ENCODE peak calls at places on chromosomes 7 and 10, in ten cellular contexts. K is CD8-positive, alpha-beta T cell; F is activated CD4-positive, alpha-beta T cell treated with anti-CD3 and anti-CD28 coated beads, Interleukin-2, amount 10 ng/mL, durations not matched to agents 24 days and 14 days; J is WERI-Rb-1; W is H9; A is activated effector memory CD4-positive, alpha-beta T cell treated with Interleukin-2 at 50 U/mL for 16 hours; H is mesothelial cell of epicardium; Q is body of pancreas; X is ELR; O is NCI-H1105 treated with DMSO at 0.1 percent for 48 hours. Y is an unnamed sample.

GRCh38 chr7:70259497-70259896 is 661.2 kb downstream of the AUTS2 start:
- DNase-seq in O (no peak), W (no peak), X (no peak), A (no peak), H (no peak), Q (no peak), K (no peak), J (no peak), F (no peak), Y (no peak)

GRCh38 chr7:36969376-36969775 is 245.1 kb upstream of the AOAH start:
- DNase-seq in X (no peak), H (no peak), F (peak), W (no peak), A (no peak), K (peak), J (no peak), O (no peak), Q (no peak), Y (peak)

GRCh38 chr7:79922894-79923293 is 211.7 kb upstream of the GNAI1 start:
- DNase-seq in O (no peak), X (no peak), J (no peak), Q (no peak), A (no peak), W (no peak), F (no peak), H (no peak), K (no peak), Y (no peak)

GRCh38 chr7:39085590-39086049 is 107.9 kb downstream of the POU6F2 start:
- DNase-seq in X (no peak), H (no peak), A (no peak), Q (no peak), F (no peak), J (no peak), O (peak), W (peak), K (no peak), Y (no peak)

GRCh38 chr10:44703241-44704155 is 207.6 kb upstream of the TMEM72 start:
- DNase-seq in A (no peak), K (no peak), W (no peak), J (no peak), X (peak), O (no peak), H (no peak), F (no peak), Q (no peak), Y (no peak)

GRCh38 chr7:142097571-142097970 is 13.9 kb upstream of the MGAM2 start:
- DNase-seq in J (no peak), K (no peak), A (no peak), W (no peak), X (no peak), F (no peak), H (no peak), O (no peak), Q (no peak), Y (no peak)

GRCh38 chr10:27100800-27101347 is 580 bp upstream of the ANKRD26 start:
- DNase-seq in W (no peak), K (peak), A (peak), O (no peak), J (no peak), Q (no peak), F (peak), X (no peak), H (no peak), Y (no peak)

GRCh38 chr7:17625038-17625437 is 315.3 kb downstream of the SNX13 start:
- DNase-seq in K (no peak), A (no peak), J (no peak), H (no peak), F (no peak), W (no peak), Q (no peak), O (no peak), X (peak), Y (no peak)

GRCh38 chr10:28248092-28248491 is 54.8 kb downstream of the MPP7 start:
- DNase-seq in X (no peak), J (no peak), K (no peak), Q (no peak), F (peak), O (peak), W (no peak), H (no peak), A (no peak), Y (no peak)

GRCh38 chr7:146961617-146962016 is 845.0 kb downstream of the CNTNAP2 start:
- DNase-seq in J (no peak), Q (no peak), X (peak), O (peak), H (no peak), W (no peak), K (no peak), F (no peak), A (no peak), Y (no peak)

GRCh38 chr10:113732966-113733365 is 18.5 kb upstream of the PLEKHS1 start:
- DNase-seq in F (no peak), J (no peak), A (no peak), Q (no peak), X (no peak), K (no peak), O (no peak), H (no peak), W (no peak), Y (no peak)

GRCh38 chr10:3484306-3485187 is 300.5 kb downstream of the KLF6 start:
- DNase-seq in O (peak), X (peak), J (no peak), A (no peak), Q (no peak), W (no peak), H (no peak), F (no peak), K (no peak), Y (peak)

GRCh38 chr10:125062244-125063208 is 97.8 kb downstream of the CTBP2 start:
- DNase-seq in F (no peak), K (no peak), W (no peak), J (no peak), H (no peak), A (no peak), Q (no peak), X (no peak), O (no peak), Y (no peak)

GRCh38 chr7:424301-424935 is 95.2 kb downstream of the PDGFA start:
- DNase-seq in H (no peak), O (no peak), K (no peak), A (no peak), J (no peak), W (no peak), Q (no peak), F (no peak), X (no peak), Y (no peak)

GRCh38 chr7:87028636-87029035 is 30.8 kb downstream of the ELAPOR2 start:
- DNase-seq in Q (no peak), F (no peak), K (no peak), O (no peak), W (no peak), A (no peak), H (no peak), J (no peak), X (no peak), Y (no peak)

GRCh38 chr10:63105811-63106755 is 27.0 kb upstream of the NRBF2 start:
- DNase-seq in X (peak), W (no peak), K (no peak), Q (no peak), F (no peak), A (no peak), O (no peak), J (no peak), H (no peak), Y (no peak)

GRCh38 chr10:29622382-29622885 is 12.3 kb downstream of the SVIL start:
- DNase-seq in X (no peak), A (no peak), Q (no peak), F (no peak), K (no peak), W (no peak), O (no peak), H (no peak), J (no peak), Y (no peak)

GRCh38 chr7:3995187-3995586 is 686.9 kb upstream of the FOXK1 start:
- DNase-seq in J (peak), X (no peak), H (no peak), K (no peak), Q (no peak), O (no peak), W (peak), F (no peak), A (no peak), Y (peak)

Y was measured in OCI-LY7.